ENCODE peak calls at places on chromosomes 11 and 22, in five cellular contexts. One of them, this sample, is unnamed.

GRCh38 chr11:60835472-60835871 is 6.4 kb upstream of the CCDC86 start:
- DNase-seq in GM10248: no peak
- DNase-seq in stimulated activated CD4-positive, alpha-beta T cell treated with anti-CD3 and anti-CD28 coated beads, Interleukin-15, amount 100 ng/mL, for 24 hours: no peak
- DNase-seq in sigmoid colon: no peak
- DNase-seq in RPMI7951: no peak
- DNase-seq in this sample: no peak

GRCh38 chr11:21511835-21512440 is 680.9 kb upstream of the ANO5 start:
- DNase-seq in GM10248: peak
- DNase-seq in stimulated activated CD4-positive, alpha-beta T cell treated with anti-CD3 and anti-CD28 coated beads, Interleukin-15, amount 100 ng/mL, for 24 hours: peak
- DNase-seq in sigmoid colon: no peak
- DNase-seq in RPMI7951: peak
- DNase-seq in this sample: peak

GRCh38 chr22:41697126-41697775 is 2.1 kb upstream of the MEI1 start:
- DNase-seq in GM10248: peak
- DNase-seq in stimulated activated CD4-positive, alpha-beta T cell treated with anti-CD3 and anti-CD28 coated beads, Interleukin-15, amount 100 ng/mL, for 24 hours: peak
- DNase-seq in sigmoid colon: peak
- DNase-seq in RPMI7951: peak
- DNase-seq in this sample: peak

GRCh38 chr11:17827006-17827405 is 92.4 kb downstream of the KCNC1 start:
- DNase-seq in GM10248: no peak
- DNase-seq in stimulated activated CD4-positive, alpha-beta T cell treated with anti-CD3 and anti-CD28 coated beads, Interleukin-15, amount 100 ng/mL, for 24 hours: no peak
- DNase-seq in sigmoid colon: no peak
- DNase-seq in RPMI7951: no peak
- DNase-seq in this sample: peak

GRCh38 chr11:119585038-119585666 is 143.8 kb downstream of the NECTIN1 start:
- DNase-seq in GM10248: no peak
- DNase-seq in stimulated activated CD4-positive, alpha-beta T cell treated with anti-CD3 and anti-CD28 coated beads, Interleukin-15, amount 100 ng/mL, for 24 hours: no peak
- DNase-seq in sigmoid colon: no peak
- DNase-seq in RPMI7951: peak
- DNase-seq in this sample: peak

GRCh38 chr11:62104816-62105610 is 18.8 kb upstream of the INCENP start:
- DNase-seq in GM10248: no peak
- DNase-seq in stimulated activated CD4-positive, alpha-beta T cell treated with anti-CD3 and anti-CD28 coated beads, Interleukin-15, amount 100 ng/mL, for 24 hours: no peak
- DNase-seq in sigmoid colon: no peak
- DNase-seq in RPMI7951: peak
- DNase-seq in this sample: no peak

GRCh38 chr22:41636467-41636866 is 15.4 kb downstream of the XRCC6 start:
- DNase-seq in GM10248: no peak
- DNase-seq in stimulated activated CD4-positive, alpha-beta T cell treated with anti-CD3 and anti-CD28 coated beads, Interleukin-15, amount 100 ng/mL, for 24 hours: no peak
- DNase-seq in sigmoid colon: no peak
- DNase-seq in RPMI7951: peak
- DNase-seq in this sample: peak

GRCh38 chr11:112949781-112950575 is 11.2 kb upstream of the NCAM1 start:
- DNase-seq in GM10248: no peak
- DNase-seq in stimulated activated CD4-positive, alpha-beta T cell treated with anti-CD3 and anti-CD28 coated beads, Interleukin-15, amount 100 ng/mL, for 24 hours: no peak
- DNase-seq in sigmoid colon: peak
- DNase-seq in RPMI7951: no peak
- DNase-seq in this sample: no peak

GRCh38 chr22:24230911-24231656 is 13.8 kb downstream of the GGT5 start:
- DNase-seq in GM10248: peak
- DNase-seq in stimulated activated CD4-positive, alpha-beta T cell treated with anti-CD3 and anti-CD28 coated beads, Interleukin-15, amount 100 ng/mL, for 24 hours: peak
- DNase-seq in sigmoid colon: peak
- DNase-seq in RPMI7951: no peak
- DNase-seq in this sample: no peak

GRCh38 chr22:39182478-39183030 is 30.1 kb upstream of the CBX7 start:
- DNase-seq in GM10248: no peak
- DNase-seq in stimulated activated CD4-positive, alpha-beta T cell treated with anti-CD3 and anti-CD28 coated beads, Interleukin-15, amount 100 ng/mL, for 24 hours: no peak
- DNase-seq in sigmoid colon: no peak
- DNase-seq in RPMI7951: peak
- DNase-seq in this sample: no peak

GRCh38 chr11:121291896-121292502 is 572 bp upstream of the SC5D start:
- DNase-seq in GM10248: peak
- DNase-seq in stimulated activated CD4-positive, alpha-beta T cell treated with anti-CD3 and anti-CD28 coated beads, Interleukin-15, amount 100 ng/mL, for 24 hours: no peak
- DNase-seq in sigmoid colon: no peak
- DNase-seq in RPMI7951: peak
- DNase-seq in this sample: no peak

GRCh38 chr11:72951193-72951592 is 137.0 kb downstream of the ATG16L2 start:
- DNase-seq in GM10248: no peak
- DNase-seq in stimulated activated CD4-positive, alpha-beta T cell treated with anti-CD3 and anti-CD28 coated beads, Interleukin-15, amount 100 ng/mL, for 24 hours: no peak
- DNase-seq in sigmoid colon: no peak
- DNase-seq in RPMI7951: no peak
- DNase-seq in this sample: no peak

GRCh38 chr11:65522640-65523322 is 2.1 kb upstream of the SCYL1 start:
- DNase-seq in GM10248: peak
- DNase-seq in stimulated activated CD4-positive, alpha-beta T cell treated with anti-CD3 and anti-CD28 coated beads, Interleukin-15, amount 100 ng/mL, for 24 hours: peak
- DNase-seq in sigmoid colon: no peak
- DNase-seq in RPMI7951: no peak
- DNase-seq in this sample: no peak

GRCh38 chr11:65861165-65861505 is 902 bp downstream of the MUS81 start:
- DNase-seq in GM10248: no peak
- DNase-seq in stimulated activated CD4-positive, alpha-beta T cell treated with anti-CD3 and anti-CD28 coated beads, Interleukin-15, amount 100 ng/mL, for 24 hours: no peak
- DNase-seq in sigmoid colon: peak
- DNase-seq in RPMI7951: no peak
- DNase-seq in this sample: no peak

GRCh38 chr11:84817998-84818397 is 809.1 kb downstream of the DLG2 start:
- DNase-seq in GM10248: no peak
- DNase-seq in stimulated activated CD4-positive, alpha-beta T cell treated with anti-CD3 and anti-CD28 coated beads, Interleukin-15, amount 100 ng/mL, for 24 hours: no peak
- DNase-seq in sigmoid colon: no peak
- DNase-seq in RPMI7951: peak
- DNase-seq in this sample: no peak

GRCh38 chr11:108734956-108735559 is 70.2 kb downstream of the DDX10 start:
- DNase-seq in GM10248: no peak
- DNase-seq in stimulated activated CD4-positive, alpha-beta T cell treated with anti-CD3 and anti-CD28 coated beads, Interleukin-15, amount 100 ng/mL, for 24 hours: no peak
- DNase-seq in sigmoid colon: no peak
- DNase-seq in RPMI7951: peak
- DNase-seq in this sample: no peak

GRCh38 chr11:64787526-64788320 is 9.4 kb upstream of the SF1 start:
- DNase-seq in GM10248: peak
- DNase-seq in stimulated activated CD4-positive, alpha-beta T cell treated with anti-CD3 and anti-CD28 coated beads, Interleukin-15, amount 100 ng/mL, for 24 hours: peak
- DNase-seq in sigmoid colon: peak
- DNase-seq in RPMI7951: peak
- DNase-seq in this sample: no peak

GRCh38 chr11:124829986-124830385 is 29.8 kb upstream of the MSANTD2 start:
- DNase-seq in GM10248: no peak
- DNase-seq in stimulated activated CD4-positive, alpha-beta T cell treated with anti-CD3 and anti-CD28 coated beads, Interleukin-15, amount 100 ng/mL, for 24 hours: no peak
- DNase-seq in sigmoid colon: no peak
- DNase-seq in RPMI7951: peak
- DNase-seq in this sample: no peak

GRCh38 chr11:118304227-118304808 is at the start of gene CD3E:
- DNase-seq in GM10248: no peak
- DNase-seq in stimulated activated CD4-positive, alpha-beta T cell treated with anti-CD3 and anti-CD28 coated beads, Interleukin-15, amount 100 ng/mL, for 24 hours: peak
- DNase-seq in sigmoid colon: no peak
- DNase-seq in RPMI7951: no peak
- DNase-seq in this sample: no peak

GRCh38 chr11:83285131-83285770 is 916 bp downstream of the CCDC90B start:
- DNase-seq in GM10248: no peak
- DNase-seq in stimulated activated CD4-positive, alpha-beta T cell treated with anti-CD3 and anti-CD28 coated beads, Interleukin-15, amount 100 ng/mL, for 24 hours: no peak
- DNase-seq in sigmoid colon: no peak
- DNase-seq in RPMI7951: no peak
- DNase-seq in this sample: no peak

GRCh38 chr11:65487467-65488272 is 11.2 kb upstream of the MALAT1 start:
- DNase-seq in GM10248: peak
- DNase-seq in stimulated activated CD4-positive, alpha-beta T cell treated with anti-CD3 and anti-CD28 coated beads, Interleukin-15, amount 100 ng/mL, for 24 hours: peak
- DNase-seq in sigmoid colon: peak
- DNase-seq in RPMI7951: peak
- DNase-seq in this sample: peak

GRCh38 chr11:60862171-60862570 is 5.2 kb upstream of the ZP1 start:
- DNase-seq in GM10248: no peak
- DNase-seq in stimulated activated CD4-positive, alpha-beta T cell treated with anti-CD3 and anti-CD28 coated beads, Interleukin-15, amount 100 ng/mL, for 24 hours: no peak
- DNase-seq in sigmoid colon: peak
- DNase-seq in RPMI7951: no peak
- DNase-seq in this sample: no peak

GRCh38 chr22:22168190-22168940 is 76.2 kb upstream of the VPREB1 start:
- DNase-seq in GM10248: peak
- DNase-seq in stimulated activated CD4-positive, alpha-beta T cell treated with anti-CD3 and anti-CD28 coated beads, Interleukin-15, amount 100 ng/mL, for 24 hours: peak
- DNase-seq in sigmoid colon: no peak
- DNase-seq in RPMI7951: peak
- DNase-seq in this sample: peak

GRCh38 chr22:39530692-39531331 is 1.7 kb downstream of the RPS19BP1 start:
- DNase-seq in GM10248: no peak
- DNase-seq in stimulated activated CD4-positive, alpha-beta T cell treated with anti-CD3 and anti-CD28 coated beads, Interleukin-15, amount 100 ng/mL, for 24 hours: peak
- DNase-seq in sigmoid colon: no peak
- DNase-seq in RPMI7951: peak
- DNase-seq in this sample: no peak

GRCh38 chr11:124896071-124896750 is 1.5 kb downstream of the ROBO4 start:
- DNase-seq in GM10248: peak
- DNase-seq in stimulated activated CD4-positive, alpha-beta T cell treated with anti-CD3 and anti-CD28 coated beads, Interleukin-15, amount 100 ng/mL, for 24 hours: no peak
- DNase-seq in sigmoid colon: peak
- DNase-seq in RPMI7951: peak
- DNase-seq in this sample: no peak

GRCh38 chr11:128548655-128549255 is 38.6 kb downstream of the ETS1 start:
- DNase-seq in GM10248: peak
- DNase-seq in stimulated activated CD4-positive, alpha-beta T cell treated with anti-CD3 and anti-CD28 coated beads, Interleukin-15, amount 100 ng/mL, for 24 hours: peak
- DNase-seq in sigmoid colon: peak
- DNase-seq in RPMI7951: no peak
- DNase-seq in this sample: no peak

GRCh38 chr11:70915158-70915795 is 337.1 kb downstream of the SHANK2 start:
- DNase-seq in GM10248: no peak
- DNase-seq in stimulated activated CD4-positive, alpha-beta T cell treated with anti-CD3 and anti-CD28 coated beads, Interleukin-15, amount 100 ng/mL, for 24 hours: no peak
- DNase-seq in sigmoid colon: no peak
- DNase-seq in RPMI7951: no peak
- DNase-seq in this sample: no peak

GRCh38 chr22:50323900-50324299 is 2.9 kb downstream of the DENND6B start:
- DNase-seq in GM10248: no peak
- DNase-seq in stimulated activated CD4-positive, alpha-beta T cell treated with anti-CD3 and anti-CD28 coated beads, Interleukin-15, amount 100 ng/mL, for 24 hours: no peak
- DNase-seq in sigmoid colon: no peak
- DNase-seq in RPMI7951: no peak
- DNase-seq in this sample: no peak

GRCh38 chr11:69301491-69302401 is 7.8 kb downstream of the MYEOV start:
- DNase-seq in GM10248: no peak
- DNase-seq in stimulated activated CD4-positive, alpha-beta T cell treated with anti-CD3 and anti-CD28 coated beads, Interleukin-15, amount 100 ng/mL, for 24 hours: peak
- DNase-seq in sigmoid colon: no peak
- DNase-seq in RPMI7951: peak
- DNase-seq in this sample: no peak

GRCh38 chr11:124863137-124863825 is 2.0 kb upstream of the ROBO3 start:
- DNase-seq in GM10248: no peak
- DNase-seq in stimulated activated CD4-positive, alpha-beta T cell treated with anti-CD3 and anti-CD28 coated beads, Interleukin-15, amount 100 ng/mL, for 24 hours: no peak
- DNase-seq in sigmoid colon: peak
- DNase-seq in RPMI7951: peak
- DNase-seq in this sample: no peak

GRCh38 chr11:64759722-64760719 is at the start of gene PYGM:
- DNase-seq in GM10248: peak
- DNase-seq in stimulated activated CD4-positive, alpha-beta T cell treated with anti-CD3 and anti-CD28 coated beads, Interleukin-15, amount 100 ng/mL, for 24 hours: peak
- DNase-seq in sigmoid colon: peak
- DNase-seq in RPMI7951: no peak
- DNase-seq in this sample: no peak

GRCh38 chr11:123536690-123537437 is 106.8 kb downstream of the GRAMD1B start:
- DNase-seq in GM10248: no peak
- DNase-seq in stimulated activated CD4-positive, alpha-beta T cell treated with anti-CD3 and anti-CD28 coated beads, Interleukin-15, amount 100 ng/mL, for 24 hours: no peak
- DNase-seq in sigmoid colon: no peak
- DNase-seq in RPMI7951: peak
- DNase-seq in this sample: no peak

GRCh38 chr22:34620832-34621231 is 445.1 kb upstream of the ISX start:
- DNase-seq in GM10248: no peak
- DNase-seq in stimulated activated CD4-positive, alpha-beta T cell treated with anti-CD3 and anti-CD28 coated beads, Interleukin-15, amount 100 ng/mL, for 24 hours: no peak
- DNase-seq in sigmoid colon: no peak
- DNase-seq in RPMI7951: no peak
- DNase-seq in this sample: no peak

GRCh38 chr11:73453562-73453961 is 77.4 kb downstream of the RELT start:
- DNase-seq in GM10248: no peak
- DNase-seq in stimulated activated CD4-positive, alpha-beta T cell treated with anti-CD3 and anti-CD28 coated beads, Interleukin-15, amount 100 ng/mL, for 24 hours: no peak
- DNase-seq in sigmoid colon: no peak
- DNase-seq in RPMI7951: no peak
- DNase-seq in this sample: no peak

GRCh38 chr11:22787565-22788162 is 41.9 kb downstream of the SVIP start:
- DNase-seq in GM10248: peak
- DNase-seq in stimulated activated CD4-positive, alpha-beta T cell treated with anti-CD3 and anti-CD28 coated beads, Interleukin-15, amount 100 ng/mL, for 24 hours: peak
- DNase-seq in sigmoid colon: no peak
- DNase-seq in RPMI7951: peak
- DNase-seq in this sample: peak

GRCh38 chr11:26710489-26710888 is 11.4 kb downstream of the SLC5A12 start:
- DNase-seq in GM10248: no peak
- DNase-seq in stimulated activated CD4-positive, alpha-beta T cell treated with anti-CD3 and anti-CD28 coated beads, Interleukin-15, amount 100 ng/mL, for 24 hours: no peak
- DNase-seq in sigmoid colon: no peak
- DNase-seq in RPMI7951: no peak
- DNase-seq in this sample: no peak

This sample was measured in NCI-H2029 treated with DMSO at 0.1 percent for 48 hours.